ENCODE peak calls at places on chromosomes 3 and 15, in five cellular contexts. One of them, this sample, is unnamed.

GRCh38 chr3:150653110-150653561 is 50.0 kb downstream of the SELENOT start:
- DNase-seq in spleen: no peak
- DNase-seq in CD4-positive, alpha-beta T cell: no peak
- DNase-seq in Panc1: no peak
- DNase-seq in heart left ventricle: no peak
- DNase-seq in this sample: no peak

GRCh38 chr3:14525685-14526631 is 14.2 kb downstream of the GRIP2 start:
- DNase-seq in spleen: no peak
- DNase-seq in CD4-positive, alpha-beta T cell: no peak
- DNase-seq in Panc1: no peak
- DNase-seq in heart left ventricle: peak
- DNase-seq in this sample: no peak

GRCh38 chr3:196042673-196043072 is 39.2 kb downstream of the TFRC start:
- DNase-seq in spleen: no peak
- DNase-seq in CD4-positive, alpha-beta T cell: no peak
- DNase-seq in Panc1: no peak
- DNase-seq in heart left ventricle: no peak
- DNase-seq in this sample: no peak

GRCh38 chr15:40470423-40471104 is at the start of gene CHST14:
- DNase-seq in spleen: peak
- DNase-seq in CD4-positive, alpha-beta T cell: peak
- DNase-seq in Panc1: no peak
- DNase-seq in heart left ventricle: peak
- DNase-seq in this sample: no peak

GRCh38 chr3:147390589-147391569 is 15.5 kb downstream of the ZIC4 start:
- DNase-seq in spleen: peak
- DNase-seq in CD4-positive, alpha-beta T cell: no peak
- DNase-seq in Panc1: no peak
- DNase-seq in heart left ventricle: no peak
- DNase-seq in this sample: no peak

GRCh38 chr3:30625541-30626438 is 19.4 kb downstream of the TGFBR2 start:
- DNase-seq in spleen: no peak
- DNase-seq in CD4-positive, alpha-beta T cell: no peak
- DNase-seq in Panc1: no peak
- DNase-seq in heart left ventricle: no peak
- DNase-seq in this sample: no peak

GRCh38 chr3:132788299-132788698 is 66.1 kb upstream of the NPHP3 start:
- DNase-seq in spleen: no peak
- DNase-seq in CD4-positive, alpha-beta T cell: no peak
- DNase-seq in Panc1: no peak
- DNase-seq in heart left ventricle: peak
- DNase-seq in this sample: no peak

GRCh38 chr3:105647047-105647446 is 221.8 kb downstream of the CBLB start:
- DNase-seq in spleen: no peak
- DNase-seq in CD4-positive, alpha-beta T cell: no peak
- DNase-seq in Panc1: peak
- DNase-seq in heart left ventricle: peak
- DNase-seq in this sample: no peak

GRCh38 chr15:59349715-59350420 is 22.8 kb downstream of the MYO1E start:
- DNase-seq in spleen: no peak
- DNase-seq in CD4-positive, alpha-beta T cell: no peak
- DNase-seq in Panc1: peak
- DNase-seq in heart left ventricle: no peak
- DNase-seq in this sample: no peak

GRCh38 chr15:88604972-88605506 is 16.1 kb upstream of the AEN start:
- DNase-seq in spleen: no peak
- DNase-seq in CD4-positive, alpha-beta T cell: no peak
- DNase-seq in Panc1: no peak
- DNase-seq in heart left ventricle: no peak
- DNase-seq in this sample: no peak

GRCh38 chr3:30630238-30631030 is 24.0 kb downstream of the TGFBR2 start:
- DNase-seq in spleen: no peak
- DNase-seq in CD4-positive, alpha-beta T cell: no peak
- DNase-seq in Panc1: no peak
- DNase-seq in heart left ventricle: no peak
- DNase-seq in this sample: no peak

GRCh38 chr15:58551084-58551763 is 119.4 kb downstream of the LIPC start:
- DNase-seq in spleen: no peak
- DNase-seq in CD4-positive, alpha-beta T cell: no peak
- DNase-seq in Panc1: no peak
- DNase-seq in heart left ventricle: no peak
- DNase-seq in this sample: no peak

GRCh38 chr3:24963762-24964625 is 464.1 kb upstream of the RARB start:
- DNase-seq in spleen: no peak
- DNase-seq in CD4-positive, alpha-beta T cell: no peak
- DNase-seq in Panc1: peak
- DNase-seq in heart left ventricle: no peak
- DNase-seq in this sample: no peak

GRCh38 chr3:46674031-46674592 is 19.4 kb downstream of the ALS2CL start:
- DNase-seq in spleen: peak
- DNase-seq in CD4-positive, alpha-beta T cell: no peak
- DNase-seq in Panc1: no peak
- DNase-seq in heart left ventricle: peak
- DNase-seq in this sample: no peak

GRCh38 chr15:70083423-70083822 is 14.3 kb downstream of the TLE3 start:
- DNase-seq in spleen: no peak
- DNase-seq in CD4-positive, alpha-beta T cell: no peak
- DNase-seq in Panc1: no peak
- DNase-seq in heart left ventricle: no peak
- DNase-seq in this sample: no peak

GRCh38 chr3:73716418-73716817 is 91.7 kb upstream of the PDZRN3 start:
- DNase-seq in spleen: no peak
- DNase-seq in CD4-positive, alpha-beta T cell: no peak
- DNase-seq in Panc1: no peak
- DNase-seq in heart left ventricle: no peak
- DNase-seq in this sample: no peak

GRCh38 chr3:197525706-197526105 is 30.1 kb downstream of the BDH1 start:
- DNase-seq in spleen: peak
- DNase-seq in CD4-positive, alpha-beta T cell: no peak
- DNase-seq in Panc1: no peak
- DNase-seq in heart left ventricle: no peak
- DNase-seq in this sample: no peak

GRCh38 chr3:35071768-35072167 is 567.6 kb upstream of the ARPP21 start:
- DNase-seq in spleen: no peak
- DNase-seq in CD4-positive, alpha-beta T cell: no peak
- DNase-seq in Panc1: no peak
- DNase-seq in heart left ventricle: no peak
- DNase-seq in this sample: no peak

GRCh38 chr3:184565421-184566211 is 4.0 kb downstream of the EPHB3 start:
- DNase-seq in spleen: peak
- DNase-seq in CD4-positive, alpha-beta T cell: no peak
- DNase-seq in Panc1: no peak
- DNase-seq in heart left ventricle: no peak
- DNase-seq in this sample: no peak

GRCh38 chr15:93109370-93110105 is 20.5 kb upstream of the RGMA start:
- DNase-seq in spleen: no peak
- DNase-seq in CD4-positive, alpha-beta T cell: no peak
- DNase-seq in Panc1: no peak
- DNase-seq in heart left ventricle: no peak
- DNase-seq in this sample: no peak

GRCh38 chr3:13824521-13825316 is 55.2 kb downstream of the WNT7A start:
- DNase-seq in spleen: peak
- DNase-seq in CD4-positive, alpha-beta T cell: no peak
- DNase-seq in Panc1: no peak
- DNase-seq in heart left ventricle: no peak
- DNase-seq in this sample: no peak

GRCh38 chr3:1583044-1583443 is 490.2 kb downstream of the CNTN6 start:
- DNase-seq in spleen: peak
- DNase-seq in CD4-positive, alpha-beta T cell: no peak
- DNase-seq in Panc1: no peak
- DNase-seq in heart left ventricle: no peak
- DNase-seq in this sample: no peak

GRCh38 chr3:72818092-72818721 is 30.0 kb downstream of the SHQ1 start:
- DNase-seq in spleen: no peak
- DNase-seq in CD4-positive, alpha-beta T cell: no peak
- DNase-seq in Panc1: peak
- DNase-seq in heart left ventricle: no peak
- DNase-seq in this sample: no peak

GRCh38 chr3:127682576-127682975 is 9.8 kb downstream of the ABTB1 start:
- DNase-seq in spleen: peak
- DNase-seq in CD4-positive, alpha-beta T cell: no peak
- DNase-seq in Panc1: no peak
- DNase-seq in heart left ventricle: no peak
- DNase-seq in this sample: peak

GRCh38 chr3:44468572-44469520 is 8.6 kb downstream of the ZNF445 start:
- DNase-seq in spleen: no peak
- DNase-seq in CD4-positive, alpha-beta T cell: no peak
- DNase-seq in Panc1: no peak
- DNase-seq in heart left ventricle: no peak
- DNase-seq in this sample: no peak

GRCh38 chr3:169299129-169299528 is 364.4 kb downstream of the MECOM start:
- DNase-seq in spleen: no peak
- DNase-seq in CD4-positive, alpha-beta T cell: no peak
- DNase-seq in Panc1: no peak
- DNase-seq in heart left ventricle: no peak
- DNase-seq in this sample: no peak

GRCh38 chr3:196995646-196996355 is 27.2 kb upstream of the PIGZ start:
- DNase-seq in spleen: peak
- DNase-seq in CD4-positive, alpha-beta T cell: no peak
- DNase-seq in Panc1: no peak
- DNase-seq in heart left ventricle: no peak
- DNase-seq in this sample: no peak

GRCh38 chr15:98684441-98684840 is 36.1 kb downstream of the IGF1R start:
- DNase-seq in spleen: no peak
- DNase-seq in CD4-positive, alpha-beta T cell: no peak
- DNase-seq in Panc1: no peak
- DNase-seq in heart left ventricle: no peak
- DNase-seq in this sample: no peak

GRCh38 chr15:52362497-52362896 is 66.9 kb upstream of the MYO5C start:
- DNase-seq in spleen: no peak
- DNase-seq in CD4-positive, alpha-beta T cell: no peak
- DNase-seq in Panc1: no peak
- DNase-seq in heart left ventricle: peak
- DNase-seq in this sample: no peak

GRCh38 chr15:83106994-83107840 is at the start of gene TM6SF1:
- DNase-seq in spleen: peak
- DNase-seq in CD4-positive, alpha-beta T cell: no peak
- DNase-seq in Panc1: no peak
- DNase-seq in heart left ventricle: peak
- DNase-seq in this sample: no peak

GRCh38 chr3:20930034-20930433 is 744.0 kb upstream of the SGO1 start:
- DNase-seq in spleen: no peak
- DNase-seq in CD4-positive, alpha-beta T cell: no peak
- DNase-seq in Panc1: no peak
- DNase-seq in heart left ventricle: no peak
- DNase-seq in this sample: no peak

GRCh38 chr3:178705925-178706324 is 169.7 kb downstream of the KCNMB2 start:
- DNase-seq in spleen: no peak
- DNase-seq in CD4-positive, alpha-beta T cell: no peak
- DNase-seq in Panc1: no peak
- DNase-seq in heart left ventricle: no peak
- DNase-seq in this sample: no peak

GRCh38 chr3:15578272-15578671 is 23.1 kb downstream of the HACL1 start:
- DNase-seq in spleen: no peak
- DNase-seq in CD4-positive, alpha-beta T cell: no peak
- DNase-seq in Panc1: no peak
- DNase-seq in heart left ventricle: no peak
- DNase-seq in this sample: no peak

GRCh38 chr3:147483145-147483544 is 74.0 kb downstream of the ZIC1 start:
- DNase-seq in spleen: no peak
- DNase-seq in CD4-positive, alpha-beta T cell: no peak
- DNase-seq in Panc1: no peak
- DNase-seq in heart left ventricle: no peak
- DNase-seq in this sample: no peak

GRCh38 chr15:28871168-28871567 is 14.6 kb upstream of the APBA2 start:
- DNase-seq in spleen: no peak
- DNase-seq in CD4-positive, alpha-beta T cell: no peak
- DNase-seq in Panc1: no peak
- DNase-seq in heart left ventricle: no peak
- DNase-seq in this sample: no peak

GRCh38 chr3:192130534-192131132 is 596.7 kb downstream of the FGF12 start:
- DNase-seq in spleen: no peak
- DNase-seq in CD4-positive, alpha-beta T cell: no peak
- DNase-seq in Panc1: peak
- DNase-seq in heart left ventricle: peak
- DNase-seq in this sample: no peak
- TF ChIP-seq CTCF in spleen: peak
- TF ChIP-seq CTCF in CD4-positive, alpha-beta T cell: peak
- TF ChIP-seq CTCF in Panc1: peak
- TF ChIP-seq CTCF in heart left ventricle: peak
- TF ChIP-seq CTCF in this sample: no peak

GRCh38 chr15:80695911-80696651 is 971 bp downstream of the ABHD17C start:
- DNase-seq in spleen: no peak
- DNase-seq in CD4-positive, alpha-beta T cell: peak
- DNase-seq in Panc1: no peak
- DNase-seq in heart left ventricle: peak
- DNase-seq in this sample: no peak
- TF ChIP-seq CTCF in spleen: no peak
- TF ChIP-seq CTCF in CD4-positive, alpha-beta T cell: no peak
- TF ChIP-seq CTCF in Panc1: peak
- TF ChIP-seq CTCF in heart left ventricle: no peak
- TF ChIP-seq CTCF in this sample: no peak

DNA sequence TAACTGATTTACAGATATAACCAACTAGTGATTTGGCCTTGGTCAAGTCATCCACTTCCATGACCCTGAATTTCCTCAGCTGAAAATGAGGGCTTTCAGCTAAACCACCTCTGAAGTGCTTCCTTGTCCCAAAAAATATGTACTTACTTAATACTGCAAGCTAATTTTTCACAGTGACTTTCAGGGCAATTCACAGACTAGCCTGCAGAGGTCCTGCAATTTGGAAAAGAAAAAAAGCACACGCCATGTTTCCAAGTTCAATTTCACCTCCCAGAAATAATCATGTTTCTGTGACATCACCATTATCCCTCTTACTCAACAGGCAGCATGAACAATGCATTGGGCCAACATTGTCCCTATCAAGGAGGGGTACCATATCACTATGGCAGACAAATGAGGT is 218.2 kb downstream of the SHOX2 start:
- DNase-seq in spleen: no peak
- DNase-seq in CD4-positive, alpha-beta T cell: no peak
- DNase-seq in Panc1: no peak
- DNase-seq in heart left ventricle: no peak
- DNase-seq in this sample: no peak
- TF ChIP-seq CTCF in spleen: no peak
- TF ChIP-seq CTCF in CD4-positive, alpha-beta T cell: no peak
- TF ChIP-seq CTCF in Panc1: peak
- TF ChIP-seq CTCF in heart left ventricle: no peak
- TF ChIP-seq CTCF in this sample: no peak

GRCh38 chr15:49370782-49371181 is 52.3 kb upstream of the FGF7 start:
- DNase-seq in spleen: no peak
- DNase-seq in CD4-positive, alpha-beta T cell: no peak
- DNase-seq in Panc1: peak
- DNase-seq in heart left ventricle: no peak
- DNase-seq in this sample: no peak
- TF ChIP-seq CTCF in spleen: no peak
- TF ChIP-seq CTCF in CD4-positive, alpha-beta T cell: no peak
- TF ChIP-seq CTCF in Panc1: peak
- TF ChIP-seq CTCF in heart left ventricle: no peak
- TF ChIP-seq CTCF in this sample: no peak